ENCODE peak calls at places on chromosomes 13 and 19, in five cellular contexts. E is mesenchymal stem cell, P is right lobe of liver, K is uterus, A is heart right ventricle. Z is an unnamed sample.

GRCh38 chr19:33755314-33756020 is 41.2 kb upstream of the KCTD15 start:
- DNase-seq in E (no peak), P (no peak), K (no peak), A (no peak), Z (no peak)

GRCh38 chr13:23985060-23985459 is 87.8 kb upstream of the C1QTNF9B start:
- DNase-seq in E (no peak), P (no peak), K (no peak), A (no peak), Z (no peak)

GRCh38 chr19:34676697-34677385 is at the start of gene SCGB2B2:
- DNase-seq in E (no peak), P (no peak), K (no peak), A (peak; percentile 88), Z (no peak)

GRCh38 chr19:44876930-44877530 is 14.0 kb upstream of the TOMM40 start:
- DNase-seq in E (no peak), P (no peak), K (no peak), A (no peak), Z (no peak)

GRCh38 chr13:28000567-28000966 is 12.1 kb upstream of the URAD start:
- DNase-seq in E (no peak), P (no peak), K (no peak), A (no peak), Z (no peak)

GRCh38 chr19:18932216-18932841 is 8.7 kb downstream of the HOMER3 start:
- DNase-seq in E (peak; percentile 40), P (peak; percentile 81), K (peak; percentile 76), A (peak; percentile 69), Z (peak; percentile 57)

GRCh38 chr19:50933640-50934039 is 19.2 kb downstream of the KLK5 start:
- DNase-seq in E (no peak), P (no peak), K (no peak), A (no peak), Z (no peak)

GRCh38 chr13:80477641-80478443 is 136.9 kb upstream of the SPRY2 start:
- DNase-seq in E (no peak), P (no peak), K (no peak), A (no peak), Z (no peak)

GRCh38 chr19:11530432-11530831 is 1.5 kb upstream of the ECSIT start:
- DNase-seq in E (peak; percentile 58), P (peak; percentile 88), K (peak; percentile 77), A (peak; percentile 78), Z (peak; percentile 85)

GRCh38 chr13:91046715-91047327 is 300.7 kb upstream of the MIR17HG start:
- DNase-seq in E (no peak), P (no peak), K (no peak), A (no peak), Z (no peak)

GRCh38 chr19:7560271-7560670 is 24.8 kb downstream of the PNPLA6 start:
- DNase-seq in E (no peak), P (no peak), K (no peak), A (no peak), Z (no peak)

GRCh38 chr13:97252735-97253134 is 30.6 kb downstream of the MBNL2 start:
- DNase-seq in E (no peak), P (no peak), K (no peak), A (no peak), Z (no peak)

GRCh38 chr19:17797397-17798201 is 2.7 kb downstream of the B3GNT3 start:
- DNase-seq in E (peak; percentile 16), P (peak; percentile 77), K (no peak), A (no peak), Z (peak; percentile 74)

GRCh38 chr19:58434217-58434616 is 5.7 kb downstream of the ZNF132 start:
- DNase-seq in E (no peak), P (no peak), K (no peak), A (no peak), Z (no peak)

GRCh38 chr19:6278740-6279619 is 795 bp downstream of the MLLT1 start:
- DNase-seq in E (peak; percentile 9), P (no peak), K (peak; percentile 45), A (no peak), Z (no peak)

GRCh38 chr13:93227906-93228801 is 1.5 kb downstream of the GPC6 start:
- DNase-seq in E (peak; percentile 93), P (peak; percentile 74), K (peak; percentile 51), A (peak; percentile 23), Z (peak; percentile 11)

GRCh38 chr19:51354103-51354741 is 12.0 kb downstream of the ETFB start:
- DNase-seq in E (no peak), P (no peak), K (no peak), A (no peak), Z (no peak)

GRCh38 chr19:49499030-49499670 is 2.9 kb downstream of the RPS11 start:
- DNase-seq in E (no peak), P (no peak), K (no peak), A (no peak), Z (no peak)

GRCh38 chr19:371501-372160 is 27.0 kb upstream of the MIER2 start:
- DNase-seq in E (no peak), P (no peak), K (no peak), A (no peak), Z (no peak)

GRCh38 chr19:34461375-34462100 is 20.0 kb upstream of the WTIP start:
- DNase-seq in E (no peak), P (no peak), K (no peak), A (no peak), Z (no peak)

GRCh38 chr13:33109801-33110200 is 93.6 kb downstream of the KL start:
- DNase-seq in E (no peak), P (no peak), K (no peak), A (no peak), Z (no peak)

GRCh38 chr13:84645196-84646071 is 763.2 kb upstream of the SLITRK1 start:
- DNase-seq in E (peak; percentile 35), P (no peak), K (no peak), A (no peak), Z (no peak)

GRCh38 chr13:109148243-109148642 is 518.8 kb downstream of the MYO16 start:
- DNase-seq in E (peak; percentile 87), P (no peak), K (no peak), A (no peak), Z (no peak)

GRCh38 chr13:68850160-68850559 is 1257.5 kb upstream of the ATXN8OS start:
- DNase-seq in E (peak; percentile 45), P (no peak), K (no peak), A (no peak), Z (no peak)

GRCh38 chr19:28168557-28168956 is 1044.4 kb downstream of the UQCRFS1 start:
- DNase-seq in E (no peak), P (no peak), K (no peak), A (no peak), Z (no peak)

GRCh38 chr13:39665763-39666162 is 10.3 kb downstream of the COG6 start:
- DNase-seq in E (no peak), P (no peak), K (no peak), A (no peak), Z (no peak)

GRCh38 chr19:31448221-31448657 is 99.0 kb upstream of the TSHZ3 start:
- DNase-seq in E (peak; percentile 84), P (no peak), K (peak; percentile 77), A (peak; percentile 59), Z (peak; percentile 19)

GRCh38 chr19:38675611-38676010 is 28.2 kb downstream of the ACTN4 start:
- DNase-seq in E (no peak), P (no peak), K (no peak), A (no peak), Z (no peak)
- H3K4me1 ChIP-seq in E (peaks cover 45% of the 10 kb centered on the region), P (peaks cover 68% of the 10 kb centered on the region), K (no peaks in the 10 kb centered on the region), A (peaks cover 89% of the 10 kb centered on the region), Z (peaks cover 57% of the 10 kb centered on the region)

DNA sequence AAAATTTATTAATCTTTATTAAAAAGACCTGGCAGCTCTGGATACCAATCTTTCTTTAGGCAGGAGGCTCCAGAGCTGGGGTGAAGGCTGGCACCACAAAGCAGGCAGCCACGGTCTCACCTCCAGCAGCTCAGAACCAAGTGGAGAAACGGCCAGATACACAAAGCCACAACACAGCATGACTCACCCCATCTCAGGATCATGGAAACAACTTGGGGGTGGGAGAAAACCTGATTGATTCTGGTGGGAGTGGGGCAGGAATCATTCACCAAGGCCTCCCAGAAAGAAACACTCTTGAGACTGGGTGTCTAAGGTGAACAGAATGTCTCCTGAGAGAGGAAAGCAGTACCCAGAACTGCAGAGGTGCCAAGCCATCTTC is 64.2 kb downstream of the CRYL1 start:
- DNase-seq in E (peak; percentile 62), P (no peak), K (no peak), A (no peak), Z (no peak)
- H3K4me1 ChIP-seq in E (peaks cover 14% of the 10 kb centered on the region), P (peaks cover 4% of the 10 kb centered on the region), K (no peaks in the 10 kb centered on the region), A (peaks cover 26% of the 10 kb centered on the region), Z (no peaks in the 10 kb centered on the region)

GRCh38 chr13:98507060-98507797 is 69.7 kb downstream of the STK24 start:
- DNase-seq in E (peak; percentile 55), P (no peak), K (no peak), A (peak; percentile 80), Z (peak; percentile 72)

GRCh38 chr13:98510156-98510509 is 66.8 kb downstream of the STK24 start:
- DNase-seq in E (no peak), P (no peak), K (no peak), A (no peak), Z (no peak)

GRCh38 chr13:98509271-98510155 is 67.4 kb downstream of the STK24 start:
- DNase-seq in E (peak; percentile 90), P (no peak), K (no peak), A (peak; percentile 44), Z (no peak)

GRCh38 chr13:98506343-98507059 is 70.4 kb downstream of the STK24 start:
- DNase-seq in E (no peak), P (peak; percentile 85), K (no peak), A (no peak), Z (no peak)

GRCh38 chr13:98508280-98509074 is 68.4 kb downstream of the STK24 start:
- DNase-seq in E (peak; percentile 80), P (no peak), K (no peak), A (no peak), Z (no peak)
- H3K4me1 ChIP-seq in E (peaks cover 25% of the 10 kb centered on the region), P (peaks cover 56% of the 10 kb centered on the region), K (peaks cover 13% of the 10 kb centered on the region), A (peaks cover 79% of the 10 kb centered on the region), Z (peaks cover 25% of the 10 kb centered on the region)

GRCh38 chr19:41936961-41937360 is 8.7 kb upstream of the ERFL start:
- DNase-seq in E (no peak), P (no peak), K (no peak), A (no peak), Z (no peak)
- H3K4me1 ChIP-seq in E (peaks cover 9% of the 10 kb centered on the region), P (peaks cover 6% of the 10 kb centered on the region), K (no peaks in the 10 kb centered on the region), A (peaks cover 17% of the 10 kb centered on the region), Z (no peaks in the 10 kb centered on the region)

Z was measured in pancreas.